ENCODE peak calls at places on chromosomes 1 and 21, in six cellular contexts. M, Y, W, P, V and G are unnamed samples.

GRCh38 chr1:113980120-113980519 is 846 bp downstream of the OLFML3 start:
- DNase-seq in M (no peak), Y (no peak), W (peak; percentile 38), P (no peak), V (peak; percentile 25), G (no peak)

GRCh38 chr1:197312163-197312562 is 44.1 kb downstream of the CRB1 start:
- DNase-seq in M (no peak), Y (no peak), W (no peak), P (no peak), V (no peak), G (peak; percentile 83)

GRCh38 chr21:46483300-46484295 is 24.9 kb downstream of the DIP2A start:
- DNase-seq in M (no peak), Y (no peak), W (no peak), P (no peak), V (peak; percentile 24), G (no peak)

GRCh38 chr21:37552496-37553399 is 186.2 kb downstream of the DYRK1A start:
- DNase-seq in M (no peak), Y (no peak), W (no peak), P (no peak), V (no peak), G (no peak)

GRCh38 chr1:70440642-70441391 is 29.7 kb downstream of the CTH start:
- DNase-seq in M (no peak), Y (no peak), W (no peak), P (no peak), V (no peak), G (no peak)

GRCh38 chr1:85460555-85461088 is 4.3 kb downstream of the DDAH1 start:
- DNase-seq in M (no peak), Y (no peak), W (no peak), P (no peak), V (no peak), G (no peak)

GRCh38 chr1:57860333-57860732 is 436.5 kb upstream of the DAB1 start:
- DNase-seq in M (no peak), Y (no peak), W (no peak), P (no peak), V (no peak), G (peak; percentile 40)

GRCh38 chr1:21160263-21160662 is 16.4 kb downstream of the EIF4G3 start:
- DNase-seq in M (no peak), Y (no peak), W (no peak), P (no peak), V (no peak), G (no peak)

GRCh38 chr1:165853528-165854075 is 26.2 kb downstream of the UCK2 start:
- DNase-seq in M (peak; percentile 54), Y (no peak), W (no peak), P (no peak), V (no peak), G (no peak)

GRCh38 chr1:111182052-111182451 is 18.4 kb downstream of the DENND2D start:
- DNase-seq in M (no peak), Y (no peak), W (no peak), P (no peak), V (no peak), G (no peak)

GRCh38 chr1:81703736-81704463 is 96.8 kb upstream of the ADGRL2 start:
- DNase-seq in M (peak; percentile 81), Y (no peak), W (peak; percentile 57), P (no peak), V (peak; percentile 91), G (peak; percentile 23)

GRCh38 chr1:153168686-153169085 is 18.0 kb upstream of the SPRR2G start:
- DNase-seq in M (no peak), Y (no peak), W (no peak), P (no peak), V (no peak), G (no peak)

GRCh38 chr1:193103759-193104495 is 1.3 kb downstream of the GLRX2 start:
- DNase-seq in M (peak; percentile 19), Y (no peak), W (no peak), P (no peak), V (peak; percentile 22), G (no peak)

GRCh38 chr21:44637018-44637850 is at the start of gene KRTAP10-10:
- DNase-seq in M (no peak), Y (no peak), W (no peak), P (no peak), V (no peak), G (no peak)

GRCh38 chr1:207959141-207959825 is 48.4 kb upstream of the CD34 start:
- DNase-seq in M (peak; percentile 52), Y (peak; percentile 35), W (peak; percentile 18), P (no peak), V (peak; percentile 63), G (peak; percentile 60)

GRCh38 chr1:46528297-46528955 is 23.0 kb downstream of the KNCN start:
- DNase-seq in M (peak; percentile 28), Y (no peak), W (peak; percentile 60), P (no peak), V (peak; percentile 31), G (no peak)

GRCh38 chr21:44455524-44456206 is 355 bp downstream of the LRRC3 start:
- DNase-seq in M (peak; percentile 27), Y (no peak), W (peak; percentile 16), P (no peak), V (peak; percentile 42), G (no peak)

GRCh38 chr1:86537928-86538695 is 8.8 kb upstream of the CLCA4 start:
- DNase-seq in M (peak; percentile 10), Y (no peak), W (peak; percentile 44), P (no peak), V (no peak), G (peak; percentile 24)

GRCh38 chr21:35239811-35240219 is 190.7 kb upstream of the RUNX1 start:
- DNase-seq in M (no peak), Y (no peak), W (no peak), P (no peak), V (peak; percentile 41), G (no peak)

GRCh38 chr1:225415967-225416745 is 11.7 kb downstream of the LBR start:
- DNase-seq in M (no peak), Y (no peak), W (no peak), P (no peak), V (no peak), G (no peak)

GRCh38 chr21:34305605-34306235 is 58.1 kb upstream of the KCNE2 start:
- DNase-seq in M (no peak), Y (no peak), W (no peak), P (no peak), V (no peak), G (no peak)

GRCh38 chr21:43187715-43188114 is 18.9 kb downstream of the CRYAA start:
- DNase-seq in M (no peak), Y (no peak), W (no peak), P (no peak), V (no peak), G (no peak)

GRCh38 chr1:33152685-33153432 is 29.0 kb downstream of the TRIM62 start:
- DNase-seq in M (no peak), Y (peak; percentile 57), W (peak; percentile 49), P (no peak), V (peak; percentile 95), G (no peak)

GRCh38 chr1:248858096-248858890 is 592 bp downstream of the ZNF692 start:
- DNase-seq in M (peak; percentile 64), Y (no peak), W (peak; percentile 70), P (peak; percentile 37), V (peak; percentile 57), G (peak; percentile 53)

GRCh38 chr1:180084867-180085266 is 69.8 kb upstream of the QSOX1 start:
- DNase-seq in M (no peak), Y (no peak), W (no peak), P (no peak), V (no peak), G (no peak)

GRCh38 chr1:111852216-111852615 is 96.5 kb downstream of the DDX20 start:
- DNase-seq in M (no peak), Y (no peak), W (no peak), P (no peak), V (no peak), G (no peak)

GRCh38 chr21:14382486-14382834 is 486 bp downstream of the HSPA13 start:
- DNase-seq in M (peak; percentile 20), Y (no peak), W (no peak), P (no peak), V (peak; percentile 35), G (peak; percentile 37)